ENCODE peak calls at places on chromosomes 4 and X, in six cellular contexts. H is osteoblast, W is heart right ventricle, R is GM23248, X is vagina, V is lower lobe of right lung. S is an unnamed sample. For H3K9me3 and H3K4me1, the result is how much of the 10 kb centered on the place peaks cover.

GRCh38 chr4:184590196-184590595 is 59.1 kb downstream of the CASP3 start:
- DNase-seq in H (peak), W (no peak), R (no peak), X (no peak), V (no peak), S (no peak)

GRCh38 chr4:76801621-76802545 is 96.1 kb downstream of the SOWAHB start:
- DNase-seq in H (no peak), W (peak), R (peak), X (no peak), V (no peak), S (no peak)

GRCh38 chr4:83947811-83948210 is 411.9 kb downstream of the GPAT3 start:
- DNase-seq in H (no peak), W (no peak), R (no peak), X (no peak), V (no peak), S (peak)

GRCh38 chr4:48898733-48899431 is 7.7 kb downstream of the OCIAD2 start:
- DNase-seq in H (peak), W (no peak), R (no peak), X (no peak), V (no peak), S (no peak)

GRCh38 chrX:10393899-10394298 is 226.5 kb downstream of the MID1 start:
- DNase-seq in H (no peak), W (no peak), R (no peak), X (no peak), V (no peak), S (no peak)

GRCh38 chrX:102934624-102935023 is 2.4 kb upstream of the RAB40AL start:
- DNase-seq in H (peak), W (no peak), R (peak), X (no peak), V (no peak), S (peak)

GRCh38 chr4:24473309-24473721 is 111.0 kb downstream of the DHX15 start:
- DNase-seq in H (peak), W (peak), R (peak), X (no peak), V (no peak), S (peak)

GRCh38 chrX:39551748-39552147 is 546.0 kb downstream of the BCOR start:
- DNase-seq in H (no peak), W (no peak), R (no peak), X (no peak), V (no peak), S (no peak)

GRCh38 chr4:24644983-24645764 is 60.8 kb upstream of the DHX15 start:
- DNase-seq in H (no peak), W (no peak), R (no peak), X (no peak), V (no peak), S (no peak)

GRCh38 chr4:24731448-24731847 is 63.9 kb upstream of the SOD3 start:
- DNase-seq in H (no peak), W (no peak), R (no peak), X (no peak), V (no peak), S (no peak)

GRCh38 chr4:147770831-147771230 is 38.9 kb downstream of the ARHGAP10 start:
- DNase-seq in H (no peak), W (no peak), R (no peak), X (no peak), V (no peak), S (no peak)

GRCh38 chr4:44257461-44257860 is 191.1 kb downstream of the KCTD8 start:
- DNase-seq in H (no peak), W (no peak), R (no peak), X (no peak), V (no peak), S (no peak)

GRCh38 chr4:103445377-103445776 is 247.2 kb upstream of the CENPE start:
- DNase-seq in H (no peak), W (no peak), R (no peak), X (no peak), V (no peak), S (no peak)

GRCh38 chr4:108433832-108434231 is 186.5 kb upstream of the RPL34 start:
- DNase-seq in H (no peak), W (no peak), R (peak), X (no peak), V (no peak), S (peak)

GRCh38 chr4:65971686-65972085 is 301.4 kb upstream of the EPHA5 start:
- DNase-seq in H (no peak), W (no peak), R (no peak), X (no peak), V (no peak), S (no peak)

GRCh38 chr4:140019619-140020367 is 134.2 kb downstream of the MAML3 start:
- DNase-seq in H (no peak), W (no peak), R (no peak), X (no peak), V (no peak), S (no peak)

GRCh38 chr4:3270141-3270611 is 21.2 kb downstream of the MSANTD1 start:
- DNase-seq in H (peak), W (peak), R (no peak), X (no peak), V (no peak), S (no peak)

GRCh38 chrX:68719904-68720614 is 72.6 kb downstream of the STARD8 start:
- DNase-seq in H (peak), W (no peak), R (peak), X (no peak), V (no peak), S (peak)

GRCh38 chr4:168453146-168453545 is 27.1 kb downstream of the DDX60L start:
- DNase-seq in H (no peak), W (no peak), R (no peak), X (no peak), V (no peak), S (no peak)

GRCh38 chr4:108043536-108043935 is 53.8 kb downstream of the HADH start:
- DNase-seq in H (no peak), W (no peak), R (no peak), X (no peak), V (no peak), S (no peak)

GRCh38 chr4:1234296-1234695 is 14.6 kb downstream of the CTBP1 start:
- DNase-seq in H (peak), W (no peak), R (peak), X (no peak), V (peak), S (peak)

GRCh38 chr4:20840648-20841190 is 140.5 kb downstream of the PACRGL start:
- DNase-seq in H (no peak), W (no peak), R (no peak), X (no peak), V (no peak), S (no peak)

GRCh38 chr4:96293806-96294205 is 453.9 kb downstream of the PDHA2 start:
- DNase-seq in H (no peak), W (no peak), R (no peak), X (no peak), V (no peak), S (no peak)

GRCh38 chr4:160129439-160129838 is 1026.6 kb downstream of the RAPGEF2 start:
- DNase-seq in H (no peak), W (no peak), R (no peak), X (no peak), V (no peak), S (peak)

GRCh38 chr4:96352051-96352517 is 512.2 kb downstream of the PDHA2 start:
- DNase-seq in H (no peak), W (no peak), R (no peak), X (no peak), V (no peak), S (peak)

GRCh38 chr4:78439328-78439727 is 112.2 kb upstream of the ANXA3 start:
- DNase-seq in H (no peak), W (no peak), R (peak), X (no peak), V (no peak), S (no peak)

GRCh38 chr4:168560184-168560834 is 63.5 kb downstream of the PALLD start:
- DNase-seq in H (no peak), W (no peak), R (peak), X (no peak), V (no peak), S (peak)

GRCh38 chr4:121071640-121072037 is 696 bp downstream of the NDNF start:
- DNase-seq in H (no peak), W (no peak), R (no peak), X (no peak), V (no peak), S (no peak)
- H3K4me3 ChIP-seq in H (peak), W (peak), R (peak), X (peak), V (peak), S (peak)

GRCh38 chr4:92253550-92253949 is 50.2 kb upstream of the GRID2 start:
- DNase-seq in H (no peak), W (no peak), R (no peak), X (no peak), V (no peak), S (no peak)

GRCh38 chr4:92246384-92246783 is 57.4 kb upstream of the GRID2 start:
- DNase-seq in H (no peak), W (no peak), R (no peak), X (no peak), V (no peak), S (no peak)

GRCh38 chr4:92251711-92252110 is 52.1 kb upstream of the GRID2 start:
- DNase-seq in H (no peak), W (no peak), R (no peak), X (no peak), V (no peak), S (no peak)

GRCh38 chr4:92252846-92253245 is 50.9 kb upstream of the GRID2 start:
- DNase-seq in H (no peak), W (no peak), R (no peak), X (no peak), V (no peak), S (no peak)

GRCh38 chr4:92249541-92249940 is 54.2 kb upstream of the GRID2 start:
- DNase-seq in H (no peak), W (no peak), R (no peak), X (no peak), V (no peak), S (no peak)
- H3K9me3 ChIP-seq in H (under half), W (under half), R (under half), X (under half), V (under half), S (under half)

DNA sequence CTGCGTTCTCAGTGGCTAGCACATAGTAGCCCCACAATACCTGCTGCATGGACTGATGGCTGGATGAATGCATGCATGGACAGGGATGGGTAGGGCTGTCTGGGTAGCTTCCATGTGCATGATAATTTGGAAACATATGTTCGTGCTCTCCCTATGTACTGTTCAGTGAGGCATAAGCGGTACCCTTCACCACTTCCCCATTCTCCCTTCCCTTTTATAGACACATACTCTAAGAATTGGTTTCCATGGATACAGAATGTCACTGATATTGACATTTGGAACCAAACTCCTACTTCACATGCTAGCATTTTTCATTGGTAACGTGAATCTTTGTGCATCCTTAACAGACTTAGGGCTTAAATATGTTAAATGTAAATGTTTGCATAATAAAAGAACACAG is 20.4 kb downstream of the USP46 start:
- DNase-seq in H (no peak), W (no peak), R (no peak), X (no peak), V (no peak), S (no peak)
- H3K4me1 ChIP-seq in H (under half), W (under half), R (under half), X (under half), V (under half), S (under half)

GRCh38 chr4:38077791-38078489 is 117.7 kb downstream of the PTTG2 start:
- DNase-seq in H (no peak), W (no peak), R (no peak), X (no peak), V (no peak), S (no peak)

GRCh38 chr4:38072578-38072977 is 112.4 kb downstream of the PTTG2 start:
- DNase-seq in H (no peak), W (no peak), R (no peak), X (no peak), V (no peak), S (peak)

GRCh38 chr4:38073596-38074234 is 113.5 kb downstream of the PTTG2 start:
- DNase-seq in H (no peak), W (no peak), R (peak), X (no peak), V (no peak), S (no peak)

GRCh38 chr4:38076153-38076669 is 116.0 kb downstream of the PTTG2 start:
- DNase-seq in H (no peak), W (no peak), R (no peak), X (no peak), V (no peak), S (no peak)

DNA sequence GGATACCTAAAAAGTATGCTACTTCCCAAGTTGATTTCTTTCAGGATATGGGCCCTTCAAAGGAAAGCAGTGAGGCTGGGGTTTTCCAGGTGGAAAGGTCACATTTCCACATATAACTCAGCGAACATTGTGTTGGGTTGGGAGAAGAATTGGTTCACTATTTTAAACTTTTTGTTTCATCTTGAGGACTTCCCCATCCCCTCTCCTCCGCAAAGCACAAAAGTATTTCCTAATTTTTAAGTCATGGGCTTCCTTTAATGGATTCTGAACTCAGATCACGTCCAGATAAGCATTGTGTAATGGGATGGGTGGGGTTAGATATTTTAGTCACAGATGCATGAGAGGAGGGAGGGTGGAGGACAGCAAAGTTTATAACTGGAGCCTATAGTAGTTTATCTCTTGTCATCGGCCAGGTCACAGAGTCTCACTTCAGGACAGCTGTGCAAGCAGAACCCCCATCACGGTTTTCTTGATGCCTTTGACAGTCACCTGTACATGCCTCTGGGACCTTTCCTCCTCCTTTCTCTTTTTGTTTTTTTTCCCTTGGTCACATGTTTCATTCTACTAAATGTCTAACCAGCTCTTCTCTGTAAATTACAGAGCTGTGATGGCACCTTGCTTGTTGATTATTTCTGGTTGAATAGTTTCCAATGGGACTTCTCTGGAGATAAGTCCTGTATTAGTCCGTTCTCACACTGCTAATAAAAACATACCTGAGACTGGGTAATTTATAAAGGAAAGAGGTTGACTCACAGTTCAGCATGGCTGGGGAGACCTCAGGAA is 115.4 kb downstream of the PTTG2 start:
- DNase-seq in H (no peak), W (peak), R (peak), X (no peak), V (no peak), S (peak)
- H3K4me3 ChIP-seq in H (no peak), W (no peak), R (peak), X (no peak), V (no peak), S (peak)

DNA sequence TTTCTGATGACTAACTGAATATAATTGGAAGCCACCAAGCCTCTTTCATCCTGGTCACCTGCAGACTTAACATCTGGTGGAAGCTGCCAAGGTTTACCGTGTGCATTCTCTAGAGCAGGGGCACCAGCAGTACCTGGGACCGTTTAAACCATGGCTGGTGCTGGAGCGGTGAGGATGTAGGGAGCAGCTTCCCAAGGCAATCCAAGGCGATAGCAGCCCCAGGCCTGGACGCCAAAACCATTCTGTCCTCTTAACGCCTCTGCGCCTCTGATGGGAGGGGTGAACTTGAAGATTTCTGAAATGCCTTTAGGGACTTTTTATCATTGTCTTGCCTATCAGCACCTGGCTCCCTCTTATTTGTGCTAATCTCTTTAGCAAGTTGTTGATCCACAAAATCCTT is 37.3 kb upstream of the SPANXN2 start:
- DNase-seq in H (no peak), W (no peak), R (no peak), X (no peak), V (no peak), S (no peak)
- H3K9me3 ChIP-seq in H (under half), W (under half), R (under half), X (under half), V (under half), S (under half)

GRCh38 chr4:153082322-153083301 is 121.6 kb upstream of the TRIM2 start:
- DNase-seq in H (no peak), W (no peak), R (no peak), X (no peak), V (no peak), S (no peak)

GRCh38 chr4:153084249-153084648 is 120.0 kb upstream of the TRIM2 start:
- DNase-seq in H (no peak), W (no peak), R (no peak), X (no peak), V (no peak), S (no peak)

GRCh38 chr4:153087671-153088194 is 116.5 kb upstream of the TRIM2 start:
- DNase-seq in H (no peak), W (no peak), R (no peak), X (no peak), V (no peak), S (no peak)

GRCh38 chr4:153083447-153083921 is 120.8 kb upstream of the TRIM2 start:
- DNase-seq in H (peak), W (peak), R (peak), X (no peak), V (no peak), S (peak)

DNA sequence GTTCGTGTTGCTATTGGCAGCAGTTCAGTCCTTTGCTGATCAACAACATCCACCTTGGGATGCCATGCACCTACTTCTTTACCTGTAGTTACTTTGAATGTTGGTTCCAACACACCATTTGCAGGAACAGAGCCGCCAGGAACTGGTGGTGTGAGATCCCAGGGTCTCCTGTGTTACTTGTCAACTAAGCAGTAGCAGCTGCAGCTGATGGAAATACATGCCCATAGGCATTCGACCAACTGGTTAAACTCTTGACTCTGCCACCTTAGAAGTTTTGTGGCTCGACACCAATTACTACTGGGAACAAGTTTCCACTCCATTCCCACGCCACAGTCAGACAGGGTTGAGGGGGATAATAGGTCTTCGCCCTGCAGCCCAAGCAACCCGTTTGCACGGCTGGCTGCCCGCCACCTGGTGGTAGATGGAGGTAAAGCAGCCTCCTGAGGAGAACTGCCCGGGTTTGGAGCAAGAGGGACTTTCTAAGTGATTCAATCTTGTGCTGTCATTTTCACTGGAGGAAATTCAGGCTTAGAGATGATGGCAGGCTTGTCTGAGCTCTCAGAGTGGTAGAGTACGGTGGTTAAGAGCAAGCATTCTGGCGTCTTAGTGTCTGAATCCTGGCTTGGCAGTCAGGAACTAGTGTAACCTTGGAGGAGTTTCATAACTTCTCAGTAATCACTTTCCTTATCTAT is 119.2 kb upstream of the TRIM2 start:
- DNase-seq in H (peak), W (peak), R (peak), X (no peak), V (peak), S (peak)
- H3K4me1 ChIP-seq in H (under half), W (under half), R (under half), X (under half), V (under half), S (under half)